ENCODE peak calls at places on chromosomes 4 and X, in four cellular contexts. Z is fibroblast of pulmonary artery, D is GM23338, T is fibroblast of lung. Y is an unnamed sample.

GRCh38 chr4:114180481-114180880 is 201.0 kb upstream of the ARSJ start:
- DNase-seq in Z (peak), D (peak), T (peak), Y (peak)

GRCh38 chrX:119734897-119735339 is 23.5 kb upstream of the SOWAHD start:
- DNase-seq in Z (no peak), T (peak), D (no peak), Y (peak)

GRCh38 chr4:121674191-121674590 is 22.6 kb downstream of the ANXA5 start:
- DNase-seq in T (no peak), Z (no peak), D (no peak), Y (no peak)

GRCh38 chrX:12950851-12951589 is 23.9 kb upstream of the TMSB4X start:
- DNase-seq in Z (no peak), D (peak), T (no peak), Y (peak)

GRCh38 chr4:181970356-181970755 is 272.8 kb upstream of the TENM3 start:
- DNase-seq in D (no peak), T (no peak), Z (no peak), Y (no peak)

GRCh38 chrX:10041383-10041782 is 74.2 kb downstream of the CLDN34 start:
- DNase-seq in D (peak), Z (no peak), T (no peak), Y (no peak)

GRCh38 chrX:48794993-48795501 is 6.8 kb upstream of the HDAC6 start:
- DNase-seq in D (no peak), Z (peak), T (peak), Y (peak)

GRCh38 chr4:142846729-142847606 is 867 bp upstream of the INPP4B start:
- DNase-seq in T (peak), D (peak), Z (peak), Y (peak)

GRCh38 chr4:105198541-105198940 is 51.9 kb downstream of the TET2 start:
- DNase-seq in Z (no peak), D (no peak), T (no peak), Y (no peak)

GRCh38 chr4:147134536-147135210 is 189.0 kb upstream of the TTC29 start:
- DNase-seq in D (no peak), Z (peak), T (peak), Y (no peak)

GRCh38 chr4:64157397-64157796 is 251.9 kb downstream of the TECRL start:
- DNase-seq in D (no peak), Z (no peak), T (no peak), Y (no peak)

GRCh38 chr4:77052352-77052751 is 23.4 kb downstream of the CCNI start:
- DNase-seq in Z (peak), T (peak), D (peak), Y (peak)

GRCh38 chr4:54909964-54910363 is 215.4 kb downstream of the KDR start:
- DNase-seq in D (no peak), T (no peak), Z (no peak), Y (no peak)

GRCh38 chrX:68685722-68686683 is 38.5 kb downstream of the STARD8 start:
- DNase-seq in D (peak), Z (peak), T (peak), Y (no peak)

GRCh38 chrX:150594584-150594983 is 26.2 kb downstream of the MTM1 start:
- DNase-seq in D (no peak), Z (no peak), T (no peak), Y (no peak)

GRCh38 chrX:40867352-40867751 is 132.0 kb upstream of the MED14 start:
- DNase-seq in Z (peak), D (no peak), T (peak), Y (peak)

GRCh38 chr4:76090241-76090691 is 15.8 kb downstream of the ART3 start:
- DNase-seq in Z (peak), T (peak), D (no peak), Y (peak)

GRCh38 chrX:112048707-112049106 is 33.9 kb downstream of the TRPC5 start:
- DNase-seq in Z (no peak), T (no peak), D (peak), Y (no peak)

GRCh38 chrX:73524906-73525305 is 38.1 kb upstream of the CHIC1 start:
- DNase-seq in D (no peak), Z (no peak), T (no peak), Y (no peak)

GRCh38 chr4:184400375-184400870 is 73.9 kb downstream of the IRF2 start:
- DNase-seq in Z (peak), D (no peak), T (peak), Y (peak)

GRCh38 chrX:136200466-136200865 is 50.7 kb downstream of the MAP7D3 start:
- DNase-seq in D (peak), T (peak), Z (no peak), Y (peak)

GRCh38 chrX:139596068-139596467 is 65.5 kb downstream of the F9 start:
- DNase-seq in D (peak), T (no peak), Z (no peak), Y (no peak)

GRCh38 chr4:39204543-39204942 is 22.2 kb downstream of the WDR19 start:
- DNase-seq in D (no peak), T (no peak), Z (no peak), Y (no peak)

GRCh38 chr4:39205000-39205399 is 22.7 kb downstream of the WDR19 start:
- DNase-seq in Z (peak), D (no peak), T (no peak), Y (no peak)

GRCh38 chr4:39201963-39202362 is 19.6 kb downstream of the WDR19 start:
- DNase-seq in T (no peak), Z (no peak), D (no peak), Y (no peak)

GRCh38 chr4:39205476-39205875 is 23.1 kb downstream of the WDR19 start:
- DNase-seq in Z (no peak), D (no peak), T (no peak), Y (no peak)
- TF ChIP-seq CTCF in Z (no peak), D (no peak), T (no peak), Y (no peak)

DNA sequence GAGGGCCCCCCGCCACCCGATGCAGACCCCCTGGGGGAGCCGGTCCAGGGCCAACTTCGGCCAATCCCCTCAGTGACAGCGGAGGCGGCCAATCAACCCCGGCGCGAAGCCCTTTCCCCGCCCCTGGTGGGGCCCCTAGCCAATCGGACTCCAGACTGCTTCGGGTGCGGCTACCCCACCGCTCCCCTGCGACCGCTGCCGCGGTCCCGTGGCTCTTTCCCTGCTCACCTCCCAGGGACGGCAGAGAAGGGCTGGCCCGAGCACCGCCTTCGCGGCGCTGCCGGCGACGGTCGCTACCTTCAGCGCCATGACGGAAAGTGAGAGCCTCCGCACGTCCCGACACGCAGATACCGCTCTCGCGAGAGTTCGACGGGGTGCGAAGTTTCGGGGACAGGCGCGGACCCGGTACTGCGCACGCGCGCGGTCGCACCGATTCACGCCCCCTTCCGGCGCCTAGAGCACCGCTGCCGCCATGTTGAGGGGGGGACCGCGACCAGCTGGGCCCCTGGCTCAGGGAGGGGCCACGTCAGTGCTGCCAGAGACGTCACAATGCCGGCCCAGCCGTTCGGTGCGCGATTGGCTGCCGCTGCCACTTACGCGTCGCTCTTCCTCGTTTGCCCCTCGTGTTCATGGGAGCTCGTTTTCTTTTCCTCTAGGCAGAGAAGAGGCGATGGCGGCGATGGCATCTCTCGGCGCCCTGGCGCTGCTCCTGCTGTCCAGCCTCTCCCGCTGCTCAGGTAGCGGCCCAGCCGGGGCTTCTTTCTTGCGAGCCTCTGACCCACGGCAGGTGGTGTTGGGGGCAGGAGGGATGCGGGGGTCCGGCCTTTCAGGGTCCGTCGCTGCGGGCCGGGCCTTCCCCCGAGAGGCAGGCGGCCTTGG is at the start of the genes IDH3G and SSR4:
- DNase-seq in T (peak), Z (peak), D (peak), Y (peak)
- TF ChIP-seq CTCF in T (no peak), Z (no peak), D (peak), Y (no peak)

GRCh38 chr4:102501176-102501634 is at the start of gene NFKB1:
- DNase-seq in Z (peak), T (peak), D (peak), Y (peak)

GRCh38 chr4:102497986-102498385 is 3.2 kb upstream of the NFKB1 start:
- DNase-seq in Z (no peak), D (no peak), T (no peak), Y (no peak)

GRCh38 chr4:102503301-102503746 is 2.2 kb downstream of the NFKB1 start:
- DNase-seq in T (no peak), Z (no peak), D (no peak), Y (peak)

GRCh38 chr4:102501635-102502382 is 650 bp downstream of the NFKB1 start:
- DNase-seq in Z (peak), D (peak), T (peak), Y (peak)

GRCh38 chr4:102500371-102501175 is 586 bp upstream of the NFKB1 start:
- DNase-seq in T (peak), Z (peak), D (peak), Y (peak)
- TF ChIP-seq CTCF in T (peak), Z (no peak), D (no peak), Y (no peak)

GRCh38 chrX:32538554-32538953 is 672.8 kb downstream of the DMD start:
- DNase-seq in D (no peak), T (no peak), Z (no peak), Y (no peak)
- TF ChIP-seq CTCF in D (no peak), T (no peak), Z (no peak), Y (no peak)

GRCh38 chr4:17763931-17764330 is 17.5 kb downstream of the FAM184B start:
- DNase-seq in D (no peak), Z (no peak), T (no peak), Y (no peak)

GRCh38 chr4:17760602-17761001 is 20.8 kb downstream of the FAM184B start:
- DNase-seq in Z (no peak), D (peak), T (no peak), Y (no peak)

GRCh38 chr4:17763352-17763890 is 18.0 kb downstream of the FAM184B start:
- DNase-seq in D (no peak), Z (no peak), T (no peak), Y (no peak)

GRCh38 chr4:17761062-17761461 is 20.4 kb downstream of the FAM184B start:
- DNase-seq in D (no peak), T (no peak), Z (no peak), Y (no peak)

GRCh38 chr4:17762705-17763104 is 18.7 kb downstream of the FAM184B start:
- DNase-seq in Z (peak), T (peak), D (peak), Y (peak)
- TF ChIP-seq CTCF in Z (peak), T (peak), D (peak), Y (peak)

DNA sequence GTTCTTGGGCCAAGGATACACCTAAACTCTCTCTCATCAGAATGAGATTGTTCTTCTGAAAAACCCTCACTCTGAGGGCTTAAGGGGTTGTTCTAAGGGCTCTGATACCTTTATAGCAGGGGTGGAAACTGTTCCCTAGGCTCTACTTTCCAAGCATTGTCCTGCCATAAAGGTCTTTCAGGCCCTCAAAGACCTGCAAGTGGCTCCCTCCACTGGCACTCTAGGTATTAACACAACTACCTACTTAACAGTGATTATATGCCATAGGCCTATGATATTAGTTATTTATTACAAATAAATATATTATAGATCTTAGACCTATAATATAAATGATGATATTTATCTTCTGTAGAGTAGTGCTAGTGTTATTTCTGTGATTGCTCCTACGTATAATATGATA is 473.7 kb upstream of the RPS6KA3 start:
- DNase-seq in D (peak), Z (no peak), T (no peak), Y (no peak)
- TF ChIP-seq CTCF in D (peak), Z (no peak), T (no peak), Y (no peak)

GRCh38 chr4:126582737-126583136 is 1050.0 kb upstream of the INTU start:
- DNase-seq in Z (peak), D (peak), T (no peak), Y (peak)
- TF ChIP-seq CTCF in Z (peak), D (peak), T (no peak), Y (no peak)

Y was measured in MCF 10A.